ENCODE peak calls at places on chromosomes 1 and 21, in ten cellular contexts. T is colonic mucosa; V is GM12891; L is NCI-H2171; Y is A172; J is prostate gland; B is activated CD4-positive, alpha-beta T cell treated with anti-CD3 and anti-CD28 coated beads for 36 hours; S is HTR-8/SVneo; P is astrocyte; R is stimulated activated effector memory CD8-positive, alpha-beta T cell treated with anti-CD3 and anti-CD28 coated beads, Interleukin-12 subunit alpha, Interleukin-12 subunit beta, amount 100 ng/mL, for 72 hours. U is an unnamed sample.

GRCh38 chr1:15866696-15867687 is 19.5 kb downstream of the SPEN start:
- DNase-seq in T (no peak), V (no peak), L (no peak), Y (no peak), J (no peak), B (no peak), S (no peak), P (peak; percentile 33), R (no peak), U (no peak)

GRCh38 chr21:22710725-22711124 is 1712.5 kb downstream of the NCAM2 start:
- DNase-seq in T (no peak), V (no peak), L (no peak), Y (no peak), J (no peak), B (no peak), S (no peak), P (no peak), R (no peak), U (no peak)

GRCh38 chr1:205515781-205516253 is 11.3 kb downstream of the CDK18 start:
- DNase-seq in T (no peak), V (no peak), L (no peak), Y (peak; percentile 77), J (no peak), B (no peak), S (no peak), P (no peak), R (no peak), U (no peak)

GRCh38 chr1:152870831-152871730 is 7.0 kb upstream of the SMCP start:
- DNase-seq in T (no peak), V (no peak), L (no peak), Y (peak; percentile 47), J (no peak), B (peak; percentile 14), S (peak; percentile 6), P (peak; percentile 8), R (no peak), U (no peak)

GRCh38 chr21:31733521-31734149 is 1.7 kb upstream of the SCAF4 start:
- DNase-seq in T (no peak), V (no peak), L (no peak), Y (no peak), J (no peak), B (no peak), S (no peak), P (no peak), R (no peak), U (no peak)

GRCh38 chr21:25640671-25641292 is 1.7 kb downstream of the JAM2 start:
- DNase-seq in T (no peak), V (no peak), L (no peak), Y (no peak), J (no peak), B (no peak), S (no peak), P (no peak), R (no peak), U (no peak)

GRCh38 chr1:12616709-12617373 is 1.2 kb downstream of the DHRS3 start:
- DNase-seq in T (no peak), V (no peak), L (peak; percentile 9), Y (no peak), J (no peak), B (peak; percentile 65), S (no peak), P (no peak), R (no peak), U (no peak)

GRCh38 chr21:42234464-42235241 is 15.7 kb downstream of the ABCG1 start:
- DNase-seq in T (peak; percentile 80), V (peak; percentile 62), L (peak; percentile 78), Y (peak; percentile 56), J (peak; percentile 53), B (peak; percentile 93), S (peak; percentile 43), P (peak; percentile 22), R (peak; percentile 52), U (no peak)

GRCh38 chr1:226784081-226785049 is 45.3 kb upstream of the ITPKB start:
- DNase-seq in T (no peak), V (no peak), L (no peak), Y (no peak), J (no peak), B (no peak), S (no peak), P (peak; percentile 14), R (no peak), U (peak; percentile 73)

GRCh38 chr1:231642600-231643332 is 16.2 kb downstream of the DISC1 start:
- DNase-seq in T (no peak), V (no peak), L (no peak), Y (no peak), J (no peak), B (no peak), S (no peak), P (no peak), R (no peak), U (no peak)

GRCh38 chr1:23751050-23751814 is 8.0 kb downstream of the ELOA start:
- DNase-seq in T (peak; percentile 38), V (no peak), L (peak; percentile 38), Y (no peak), J (peak; percentile 35), B (peak; percentile 63), S (peak; percentile 56), P (peak; percentile 18), R (peak; percentile 14), U (no peak)

GRCh38 chr21:31514598-31514997 is 144.9 kb upstream of the SOD1 start:
- DNase-seq in T (no peak), V (no peak), L (no peak), Y (no peak), J (peak; percentile 29), B (peak; percentile 18), S (no peak), P (peak; percentile 18), R (no peak), U (peak; percentile 90)

GRCh38 chr1:110639724-110640386 is 33.7 kb upstream of the KCNA2 start:
- DNase-seq in T (no peak), V (no peak), L (no peak), Y (peak; percentile 80), J (no peak), B (no peak), S (no peak), P (no peak), R (no peak), U (peak; percentile 26)

GRCh38 chr21:46098303-46099141 is 610 bp downstream of the COL6A2 start:
- DNase-seq in T (peak; percentile 20), V (peak; percentile 26), L (no peak), Y (no peak), J (peak; percentile 2), B (peak; percentile 20), S (no peak), P (no peak), R (no peak), U (no peak)

GRCh38 chr1:3577300-3577699 is 34.0 kb downstream of the MEGF6 start:
- DNase-seq in T (no peak), V (no peak), L (peak; percentile 91), Y (no peak), J (no peak), B (no peak), S (no peak), P (peak; percentile 84), R (no peak), U (peak; percentile 31)

GRCh38 chr1:62782197-62782886 is 1.6 kb upstream of the ATG4C start:
- DNase-seq in T (no peak), V (no peak), L (no peak), Y (peak; percentile 5), J (no peak), B (no peak), S (peak; percentile 10), P (peak; percentile 26), R (no peak), U (no peak)

GRCh38 chr1:205754857-205755256 is 4.9 kb upstream of the NUCKS1 start:
- DNase-seq in T (no peak), V (no peak), L (no peak), Y (no peak), J (no peak), B (no peak), S (no peak), P (no peak), R (no peak), U (no peak)

GRCh38 chr1:150507912-150508864 is at the start of gene ECM1:
- DNase-seq in T (peak; percentile 56), V (no peak), L (no peak), Y (peak; percentile 95), J (no peak), B (no peak), S (peak; percentile 74), P (peak; percentile 74), R (no peak), U (no peak)

GRCh38 chr1:186884266-186884665 is 55.5 kb downstream of the PLA2G4A start:
- DNase-seq in T (no peak), V (no peak), L (no peak), Y (no peak), J (no peak), B (no peak), S (no peak), P (peak; percentile 47), R (no peak), U (no peak)